ENCODE peak calls at places on chromosomes 4 and X, in four cellular contexts. One of them, this sample, is unnamed.

GRCh38 chr4:154507170-154507569 is 15.6 kb upstream of the DCHS2 start:
- DNase-seq in pancreas: no peak
- DNase-seq in endothelial cell: no peak
- DNase-seq in neural progenitor cell: no peak
- DNase-seq in this sample: peak

GRCh38 chr4:110196206-110196870 is 2.1 kb downstream of the ELOVL6 start:
- DNase-seq in pancreas: peak
- DNase-seq in endothelial cell: peak
- DNase-seq in neural progenitor cell: peak
- DNase-seq in this sample: peak

GRCh38 chr4:8501781-8502180 is 61.2 kb downstream of the TRMT44 start:
- DNase-seq in pancreas: no peak
- DNase-seq in endothelial cell: no peak
- DNase-seq in neural progenitor cell: no peak
- DNase-seq in this sample: no peak

GRCh38 chr4:10006236-10006603 is 15.1 kb downstream of the SLC2A9 start:
- DNase-seq in pancreas: peak
- DNase-seq in endothelial cell: no peak
- DNase-seq in neural progenitor cell: no peak
- DNase-seq in this sample: peak

GRCh38 chrX:95885074-95885473 is 799.6 kb upstream of the DIAPH2 start:
- DNase-seq in pancreas: no peak
- DNase-seq in endothelial cell: no peak
- DNase-seq in neural progenitor cell: no peak
- DNase-seq in this sample: peak

GRCh38 chr4:16227462-16227868 is 1.2 kb upstream of the TAPT1 start:
- DNase-seq in pancreas: peak
- DNase-seq in endothelial cell: no peak
- DNase-seq in neural progenitor cell: peak
- DNase-seq in this sample: peak

GRCh38 chrX:45714864-45715263 is 514.2 kb upstream of the DIPK2B start:
- DNase-seq in pancreas: no peak
- DNase-seq in endothelial cell: no peak
- DNase-seq in neural progenitor cell: no peak
- DNase-seq in this sample: no peak

GRCh38 chrX:13658602-13659001 is 5.7 kb downstream of the TCEANC start:
- DNase-seq in pancreas: no peak
- DNase-seq in endothelial cell: no peak
- DNase-seq in neural progenitor cell: peak
- DNase-seq in this sample: peak

GRCh38 chr4:74670583-74670982 is 123.7 kb downstream of the BTC start:
- DNase-seq in pancreas: no peak
- DNase-seq in endothelial cell: no peak
- DNase-seq in neural progenitor cell: no peak
- DNase-seq in this sample: no peak

GRCh38 chr4:75834095-75834771 is 68.0 kb downstream of the PPEF2 start:
- DNase-seq in pancreas: no peak
- DNase-seq in endothelial cell: no peak
- DNase-seq in neural progenitor cell: no peak
- DNase-seq in this sample: no peak

GRCh38 chrX:67555578-67556203 is 11.9 kb downstream of the AR start:
- DNase-seq in pancreas: peak
- DNase-seq in endothelial cell: peak
- DNase-seq in neural progenitor cell: peak
- DNase-seq in this sample: peak

GRCh38 chr4:136706942-136707341 is 825.4 kb downstream of the PCDH18 start:
- DNase-seq in pancreas: no peak
- DNase-seq in endothelial cell: no peak
- DNase-seq in neural progenitor cell: no peak
- DNase-seq in this sample: no peak

GRCh38 chr4:144366425-144366824 is 225.9 kb upstream of the GYPA start:
- DNase-seq in pancreas: no peak
- DNase-seq in endothelial cell: no peak
- DNase-seq in neural progenitor cell: no peak
- DNase-seq in this sample: no peak

GRCh38 chr4:55340246-55340645 is 5.8 kb upstream of the SRD5A3 start:
- DNase-seq in pancreas: no peak
- DNase-seq in endothelial cell: no peak
- DNase-seq in neural progenitor cell: peak
- DNase-seq in this sample: no peak

GRCh38 chr4:152172146-152172545 is 363.7 kb downstream of the FBXW7 start:
- DNase-seq in pancreas: no peak
- DNase-seq in endothelial cell: no peak
- DNase-seq in neural progenitor cell: no peak
- DNase-seq in this sample: no peak

GRCh38 chr4:53932784-53933183 is 131.6 kb downstream of the CHIC2 start:
- DNase-seq in pancreas: no peak
- DNase-seq in endothelial cell: no peak
- DNase-seq in neural progenitor cell: no peak
- DNase-seq in this sample: no peak

GRCh38 chr4:77269505-77269904 is 112.5 kb downstream of the CCNG2 start:
- DNase-seq in pancreas: no peak
- DNase-seq in endothelial cell: no peak
- DNase-seq in neural progenitor cell: no peak
- DNase-seq in this sample: peak

GRCh38 chr4:52982246-52982950 is 120.3 kb downstream of the RASL11B start:
- DNase-seq in pancreas: no peak
- DNase-seq in endothelial cell: no peak
- DNase-seq in neural progenitor cell: peak
- DNase-seq in this sample: no peak

GRCh38 chrX:86724277-86724676 is 576.0 kb downstream of the DACH2 start:
- DNase-seq in pancreas: no peak
- DNase-seq in endothelial cell: no peak
- DNase-seq in neural progenitor cell: no peak
- DNase-seq in this sample: no peak
- TF ChIP-seq CTCF in pancreas: no peak
- TF ChIP-seq CTCF in endothelial cell: no peak
- TF ChIP-seq CTCF in neural progenitor cell: no peak
- TF ChIP-seq CTCF in this sample: no peak

DNA sequence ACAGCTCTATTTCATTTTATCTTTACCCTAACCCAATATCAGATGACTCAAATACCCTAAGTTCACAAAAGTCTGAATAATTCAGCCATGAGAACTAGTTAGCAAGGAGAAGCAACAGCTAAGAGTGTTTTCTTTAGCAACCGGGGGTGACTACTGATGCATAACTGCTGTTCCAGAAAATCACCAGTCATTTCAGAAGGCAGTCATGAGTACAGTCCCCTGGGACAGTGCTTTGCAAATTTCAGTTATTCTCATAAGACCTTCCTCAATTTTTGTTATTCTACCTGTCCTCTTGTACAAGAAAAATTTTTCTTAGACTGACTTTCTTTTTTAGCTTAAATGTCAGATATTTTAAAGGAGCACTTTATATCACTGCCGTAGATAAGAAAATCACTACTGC is 16.4 kb downstream of the BANK1 start:
- DNase-seq in pancreas: no peak
- DNase-seq in endothelial cell: no peak
- DNase-seq in neural progenitor cell: no peak
- DNase-seq in this sample: no peak
- TF ChIP-seq CTCF in pancreas: no peak
- TF ChIP-seq CTCF in endothelial cell: no peak
- TF ChIP-seq CTCF in neural progenitor cell: no peak
- TF ChIP-seq CTCF in this sample: no peak

DNA sequence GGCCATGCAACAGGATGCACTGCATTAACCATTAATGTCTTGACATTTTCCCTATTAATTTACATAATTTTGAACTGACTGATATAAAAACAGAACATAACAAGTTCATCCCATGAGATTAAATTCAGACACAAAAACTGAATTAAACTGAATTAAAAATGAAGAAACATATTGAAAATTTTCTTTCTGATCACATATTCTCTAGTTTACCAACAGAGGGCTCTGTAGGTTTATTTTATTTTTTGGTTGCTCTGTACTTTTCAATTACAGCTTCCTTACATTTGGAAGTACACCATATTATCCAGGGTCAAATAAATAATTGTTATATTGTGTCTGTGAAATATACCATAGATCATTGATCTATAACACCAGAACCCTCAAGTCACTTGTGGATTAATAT is 27.3 kb upstream of the CT83 start:
- DNase-seq in pancreas: no peak
- DNase-seq in endothelial cell: no peak
- DNase-seq in neural progenitor cell: no peak
- DNase-seq in this sample: no peak
- TF ChIP-seq CTCF in pancreas: no peak
- TF ChIP-seq CTCF in endothelial cell: no peak
- TF ChIP-seq CTCF in neural progenitor cell: peak
- TF ChIP-seq CTCF in this sample: peak

GRCh38 chrX:129678176-129678880 is 23.6 kb upstream of the APLN start:
- DNase-seq in pancreas: peak
- DNase-seq in endothelial cell: no peak
- DNase-seq in neural progenitor cell: peak
- DNase-seq in this sample: peak
- TF ChIP-seq CTCF in pancreas: peak
- TF ChIP-seq CTCF in endothelial cell: no peak
- TF ChIP-seq CTCF in neural progenitor cell: peak
- TF ChIP-seq CTCF in this sample: peak

DNA sequence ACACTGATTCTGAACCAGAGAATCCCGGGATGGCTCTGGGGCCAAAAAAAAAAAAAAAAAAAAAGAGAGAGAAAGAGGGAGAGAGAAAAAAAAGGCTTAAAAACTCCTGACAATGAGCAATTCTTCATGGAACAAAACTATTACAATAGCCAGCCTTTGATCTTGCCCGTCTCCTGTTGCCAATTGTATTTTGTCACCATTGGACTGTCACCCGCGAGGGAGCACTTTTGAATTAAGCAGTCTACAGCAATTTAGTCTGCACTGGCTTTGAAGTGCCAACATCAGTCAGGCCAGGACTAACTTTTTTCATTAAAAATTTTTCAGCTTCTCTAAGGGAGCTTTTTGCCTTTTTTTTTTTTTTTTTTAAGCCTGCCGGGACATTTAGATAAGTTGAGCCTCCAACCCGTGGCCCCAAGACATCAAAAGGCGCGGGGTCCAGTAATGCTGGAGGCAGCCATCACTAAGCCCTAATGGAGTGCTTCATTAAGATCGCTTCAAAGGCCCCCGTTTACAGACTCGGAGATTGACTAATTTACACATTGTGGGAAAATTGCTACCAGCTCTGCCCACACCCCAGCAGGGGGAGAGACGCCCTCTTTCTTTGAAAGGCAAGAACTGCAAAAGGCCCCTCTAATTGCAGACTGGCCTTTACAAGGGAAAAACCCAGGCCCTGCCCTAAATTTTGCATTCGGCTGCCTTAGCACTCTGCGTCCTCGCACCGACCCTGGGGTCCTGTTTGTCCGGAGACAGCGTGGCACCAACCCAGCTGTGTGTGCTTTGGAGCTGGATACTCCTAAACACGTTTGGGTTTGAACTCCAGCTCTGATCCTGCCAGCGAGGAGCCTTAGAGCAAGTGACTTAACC is 98.1 kb upstream of the MSX1 start:
- DNase-seq in pancreas: no peak
- DNase-seq in endothelial cell: peak
- DNase-seq in neural progenitor cell: peak
- DNase-seq in this sample: no peak
- TF ChIP-seq CTCF in pancreas: no peak
- TF ChIP-seq CTCF in endothelial cell: peak
- TF ChIP-seq CTCF in neural progenitor cell: peak
- TF ChIP-seq CTCF in this sample: no peak

GRCh38 chrX:56764975-56765791 is 36.1 kb downstream of the NBDY start:
- DNase-seq in pancreas: no peak
- DNase-seq in endothelial cell: no peak
- DNase-seq in neural progenitor cell: no peak
- DNase-seq in this sample: no peak

GRCh38 chrX:56762707-56763555 is 33.9 kb downstream of the NBDY start:
- DNase-seq in pancreas: no peak
- DNase-seq in endothelial cell: no peak
- DNase-seq in neural progenitor cell: no peak
- DNase-seq in this sample: no peak

GRCh38 chrX:56765816-56766553 is 36.9 kb downstream of the NBDY start:
- DNase-seq in pancreas: no peak
- DNase-seq in endothelial cell: no peak
- DNase-seq in neural progenitor cell: no peak
- DNase-seq in this sample: no peak

GRCh38 chrX:56763556-56764152 is 34.6 kb downstream of the NBDY start:
- DNase-seq in pancreas: peak
- DNase-seq in endothelial cell: no peak
- DNase-seq in neural progenitor cell: peak
- DNase-seq in this sample: no peak

DNA sequence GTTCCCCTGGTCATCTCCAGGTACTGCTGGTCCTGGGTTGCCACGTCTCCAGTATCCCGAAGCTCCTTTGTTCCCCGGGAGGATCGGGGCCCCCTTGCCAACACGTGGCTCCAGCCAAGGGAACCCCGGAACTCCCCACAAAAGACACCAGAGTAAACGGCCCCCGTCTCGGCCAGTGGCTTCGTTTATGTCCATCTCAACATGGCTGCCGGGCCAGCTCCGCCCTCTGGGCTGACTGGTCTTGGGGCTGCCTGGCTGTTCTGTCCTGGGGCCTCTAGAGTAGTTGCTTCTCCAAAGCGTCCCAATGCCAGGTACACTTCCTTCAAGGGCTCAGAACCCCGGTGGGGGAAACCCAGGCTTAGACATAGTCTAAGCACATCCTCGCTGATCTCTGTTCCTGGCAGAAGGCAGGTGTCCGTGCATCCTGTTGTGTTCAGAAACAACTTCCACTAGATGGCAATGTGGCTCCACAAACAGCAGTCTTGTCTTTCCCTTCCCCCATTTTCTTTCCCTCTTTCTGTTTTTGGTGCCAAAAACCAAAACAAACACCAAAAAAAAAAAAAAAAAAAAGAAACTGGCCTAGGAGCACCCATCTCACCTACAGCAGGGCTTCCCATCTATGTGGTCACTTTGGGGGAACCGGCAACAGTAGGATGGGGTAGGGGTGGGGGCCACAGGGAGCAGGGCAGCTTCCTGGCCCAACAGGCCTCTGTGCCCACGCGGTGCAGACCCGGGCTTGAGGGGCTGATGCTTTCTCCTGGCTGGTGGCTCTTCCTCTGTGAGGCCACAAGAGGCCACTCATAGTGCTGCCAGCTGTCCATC is 35.3 kb downstream of the NBDY start:
- DNase-seq in pancreas: peak
- DNase-seq in endothelial cell: peak
- DNase-seq in neural progenitor cell: peak
- DNase-seq in this sample: peak
- TF ChIP-seq CTCF in pancreas: peak
- TF ChIP-seq CTCF in endothelial cell: peak
- TF ChIP-seq CTCF in neural progenitor cell: peak
- TF ChIP-seq CTCF in this sample: peak

GRCh38 chrX:56803849-56804681 is 75.0 kb downstream of the NBDY start:
- DNase-seq in pancreas: peak
- DNase-seq in endothelial cell: no peak
- DNase-seq in neural progenitor cell: no peak
- DNase-seq in this sample: no peak
- TF ChIP-seq CTCF in pancreas: no peak
- TF ChIP-seq CTCF in endothelial cell: no peak
- TF ChIP-seq CTCF in neural progenitor cell: no peak
- TF ChIP-seq CTCF in this sample: no peak